ENCODE peak calls at places on chromosomes 11 and 22, in six cellular contexts. H is SHP77 treated with DMSO at 0.1 percent for 48 hours, C is neuronal stem cell, Y is 8988T, X is MM.1S, Q is Kasumi-1. L is an unnamed sample.
A peak's percentile ranks its signal among the peaks of the same experiment; 100 is the strongest.

GRCh38 chr11:61473370-61474025 is 35.1 kb upstream of the LRRC10B start:
- DNase-seq in H (no peak), C (no peak), Y (no peak), X (no peak), Q (no peak), L (no peak)

GRCh38 chr22:24553597-24554315 is 1.2 kb downstream of the GUCD1 start:
- DNase-seq in H (no peak), C (no peak), Y (no peak), X (peak; percentile 31), Q (peak; percentile 31), L (no peak)

GRCh38 chr11:95148938-95149337 is 59.3 kb downstream of the ENDOD1 start:
- DNase-seq in H (no peak), C (no peak), Y (no peak), X (no peak), Q (no peak), L (no peak)

GRCh38 chr11:100752371-100753073 is 65.4 kb downstream of the ARHGAP42 start:
- DNase-seq in H (peak; percentile 58), C (no peak), Y (no peak), X (no peak), Q (no peak), L (no peak)

GRCh38 chr11:88164320-88164719 is 10.9 kb downstream of the RAB38 start:
- DNase-seq in H (no peak), C (no peak), Y (no peak), X (no peak), Q (no peak), L (no peak)

GRCh38 chr11:73248526-73249185 is 23.5 kb upstream of the P2RY6 start:
- DNase-seq in H (no peak), C (no peak), Y (no peak), X (no peak), Q (no peak), L (no peak)

GRCh38 chr11:66068154-66068821 is 1.8 kb upstream of the PACS1 start:
- DNase-seq in H (no peak), C (peak; percentile 78), Y (peak; percentile 89), X (peak; percentile 68), Q (peak; percentile 79), L (no peak)

GRCh38 chr11:42974510-42974909 is 337.3 kb upstream of the API5 start:
- DNase-seq in H (no peak), C (no peak), Y (no peak), X (no peak), Q (no peak), L (no peak)

GRCh38 chr11:102453286-102453797 is 777 bp upstream of the TMEM123 start:
- DNase-seq in H (no peak), C (no peak), Y (no peak), X (peak; percentile 30), Q (no peak), L (no peak)

GRCh38 chr11:82869657-82870056 is 30.6 kb downstream of the PRCP start:
- DNase-seq in H (no peak), C (no peak), Y (no peak), X (no peak), Q (no peak), L (no peak)

GRCh38 chr22:45224988-45225731 is 15.5 kb downstream of the KIAA0930 start:
- DNase-seq in H (no peak), C (no peak), Y (no peak), X (no peak), Q (no peak), L (no peak)

GRCh38 chr11:116731097-116731761 is 41.6 kb downstream of the BUD13 start:
- DNase-seq in H (no peak), C (peak; percentile 56), Y (no peak), X (no peak), Q (no peak), L (no peak)

GRCh38 chr22:41565403-41566054 is 4.7 kb downstream of the CSDC2 start:
- DNase-seq in H (no peak), C (no peak), Y (no peak), X (no peak), Q (peak; percentile 7), L (peak; percentile 48)

GRCh38 chr11:67572747-67573419 is 10.7 kb upstream of the GSTP1 start:
- DNase-seq in H (peak; percentile 75), C (no peak), Y (no peak), X (peak; percentile 63), Q (peak; percentile 65), L (no peak)

GRCh38 chr22:39664485-39665200 is 94.1 kb downstream of the CACNA1I start:
- DNase-seq in H (no peak), C (peak; percentile 62), Y (no peak), X (no peak), Q (no peak), L (no peak)